ENCODE peak calls at places on chromosome X, in ten cellular contexts. One of them, this sample, is unnamed. For H3K4me1, the result is how much of the 10 kb centered on the place peaks cover.

GRCh38 chrX:108735680-108736508 is 469 bp downstream of the IRS4 start:
- DNase-seq in lower lobe of right lung: no peak
- DNase-seq in cardiac muscle cell: peak
- DNase-seq in right atrium auricular region: no peak
- DNase-seq in upper lobe of left lung: no peak
- DNase-seq in aorta: no peak
- DNase-seq in A549: peak
- DNase-seq in K562: no peak
- DNase-seq in mesendoderm: peak
- DNase-seq in SK-N-SH: peak
- DNase-seq in this sample: no peak

GRCh38 chrX:34381241-34381640 is 249.1 kb upstream of the FAM47A start:
- DNase-seq in upper lobe of left lung: no peak
- DNase-seq in A549: no peak
- DNase-seq in cardiac muscle cell: peak
- DNase-seq in SK-N-SH: no peak
- DNase-seq in lower lobe of right lung: no peak
- DNase-seq in mesendoderm: no peak
- DNase-seq in aorta: no peak
- DNase-seq in K562: no peak
- DNase-seq in right atrium auricular region: no peak
- DNase-seq in this sample: no peak

GRCh38 chrX:110180176-110180927 is 137.5 kb downstream of the AMMECR1 start:
- DNase-seq in aorta: no peak
- DNase-seq in lower lobe of right lung: no peak
- DNase-seq in right atrium auricular region: no peak
- DNase-seq in K562: no peak
- DNase-seq in upper lobe of left lung: no peak
- DNase-seq in cardiac muscle cell: peak
- DNase-seq in mesendoderm: peak
- DNase-seq in SK-N-SH: no peak
- DNase-seq in A549: peak
- DNase-seq in this sample: no peak

GRCh38 chrX:140664939-140665338 is 44.6 kb upstream of the LINC00632 start:
- DNase-seq in aorta: no peak
- DNase-seq in upper lobe of left lung: no peak
- DNase-seq in mesendoderm: peak
- DNase-seq in A549: peak
- DNase-seq in SK-N-SH: peak
- DNase-seq in K562: peak
- DNase-seq in cardiac muscle cell: peak
- DNase-seq in lower lobe of right lung: no peak
- DNase-seq in right atrium auricular region: no peak
- DNase-seq in this sample: no peak

GRCh38 chrX:108312938-108313337 is 125.3 kb downstream of the COL4A6 start:
- DNase-seq in K562: no peak
- DNase-seq in upper lobe of left lung: no peak
- DNase-seq in mesendoderm: peak
- DNase-seq in A549: peak
- DNase-seq in cardiac muscle cell: peak
- DNase-seq in SK-N-SH: no peak
- DNase-seq in lower lobe of right lung: peak
- DNase-seq in right atrium auricular region: no peak
- DNase-seq in aorta: no peak
- DNase-seq in this sample: no peak

GRCh38 chrX:9459349-9459748 is 5.5 kb upstream of the TBL1X start:
- DNase-seq in lower lobe of right lung: no peak
- DNase-seq in upper lobe of left lung: no peak
- DNase-seq in right atrium auricular region: no peak
- DNase-seq in mesendoderm: no peak
- DNase-seq in cardiac muscle cell: no peak
- DNase-seq in SK-N-SH: no peak
- DNase-seq in aorta: no peak
- DNase-seq in A549: no peak
- DNase-seq in K562: no peak
- DNase-seq in this sample: no peak

GRCh38 chrX:16950423-16950822 is 4.0 kb downstream of the REPS2 start:
- DNase-seq in right atrium auricular region: no peak
- DNase-seq in K562: no peak
- DNase-seq in A549: no peak
- DNase-seq in mesendoderm: no peak
- DNase-seq in lower lobe of right lung: no peak
- DNase-seq in SK-N-SH: no peak
- DNase-seq in aorta: no peak
- DNase-seq in cardiac muscle cell: no peak
- DNase-seq in upper lobe of left lung: no peak
- DNase-seq in this sample: no peak

GRCh38 chrX:131802836-131803626 is 220.1 kb upstream of the STK26 start:
- DNase-seq in mesendoderm: peak
- DNase-seq in K562: peak
- DNase-seq in lower lobe of right lung: no peak
- DNase-seq in upper lobe of left lung: no peak
- DNase-seq in aorta: peak
- DNase-seq in cardiac muscle cell: no peak
- DNase-seq in A549: peak
- DNase-seq in SK-N-SH: peak
- DNase-seq in right atrium auricular region: no peak
- DNase-seq in this sample: peak

GRCh38 chrX:13790206-13791131 is 26.4 kb downstream of the GPM6B start:
- DNase-seq in SK-N-SH: no peak
- DNase-seq in A549: no peak
- DNase-seq in cardiac muscle cell: no peak
- DNase-seq in lower lobe of right lung: no peak
- DNase-seq in aorta: no peak
- DNase-seq in K562: no peak
- DNase-seq in mesendoderm: no peak
- DNase-seq in upper lobe of left lung: no peak
- DNase-seq in right atrium auricular region: no peak
- DNase-seq in this sample: no peak

GRCh38 chrX:22399793-22400192 is 127.1 kb downstream of the CBLL2 start:
- DNase-seq in aorta: no peak
- DNase-seq in K562: no peak
- DNase-seq in SK-N-SH: no peak
- DNase-seq in upper lobe of left lung: no peak
- DNase-seq in right atrium auricular region: no peak
- DNase-seq in mesendoderm: no peak
- DNase-seq in lower lobe of right lung: no peak
- DNase-seq in cardiac muscle cell: no peak
- DNase-seq in A549: peak
- DNase-seq in this sample: no peak

GRCh38 chrX:47321386-47321785 is 49.0 kb upstream of the ZNF157 start:
- DNase-seq in K562: peak
- DNase-seq in upper lobe of left lung: no peak
- DNase-seq in aorta: peak
- DNase-seq in SK-N-SH: no peak
- DNase-seq in lower lobe of right lung: peak
- DNase-seq in mesendoderm: peak
- DNase-seq in cardiac muscle cell: peak
- DNase-seq in right atrium auricular region: peak
- DNase-seq in A549: peak
- DNase-seq in this sample: no peak

GRCh38 chrX:136162827-136163427 is 15.6 kb downstream of the FHL1 start:
- DNase-seq in upper lobe of left lung: no peak
- DNase-seq in lower lobe of right lung: peak
- DNase-seq in aorta: peak
- DNase-seq in K562: peak
- DNase-seq in right atrium auricular region: peak
- DNase-seq in SK-N-SH: peak
- DNase-seq in A549: peak
- DNase-seq in cardiac muscle cell: peak
- DNase-seq in mesendoderm: peak
- DNase-seq in this sample: no peak

GRCh38 chrX:3094261-3094660 is 53.0 kb downstream of the ARSF start:
- DNase-seq in cardiac muscle cell: peak
- DNase-seq in right atrium auricular region: no peak
- DNase-seq in SK-N-SH: no peak
- DNase-seq in mesendoderm: peak
- DNase-seq in lower lobe of right lung: no peak
- DNase-seq in K562: no peak
- DNase-seq in aorta: no peak
- DNase-seq in upper lobe of left lung: no peak
- DNase-seq in A549: peak
- DNase-seq in this sample: no peak

GRCh38 chrX:43560247-43560946 is 95.7 kb upstream of the MAOA start:
- DNase-seq in lower lobe of right lung: no peak
- DNase-seq in right atrium auricular region: no peak
- DNase-seq in cardiac muscle cell: no peak
- DNase-seq in aorta: no peak
- DNase-seq in K562: no peak
- DNase-seq in SK-N-SH: no peak
- DNase-seq in mesendoderm: no peak
- DNase-seq in A549: no peak
- DNase-seq in upper lobe of left lung: no peak
- DNase-seq in this sample: no peak

GRCh38 chrX:13816899-13817298 is at the start of gene GPM6B:
- DNase-seq in mesendoderm: peak
- DNase-seq in A549: no peak
- DNase-seq in SK-N-SH: no peak
- DNase-seq in aorta: no peak
- DNase-seq in cardiac muscle cell: no peak
- DNase-seq in lower lobe of right lung: no peak
- DNase-seq in K562: no peak
- DNase-seq in right atrium auricular region: no peak
- DNase-seq in upper lobe of left lung: no peak
- DNase-seq in this sample: no peak

GRCh38 chrX:10356979-10357378 is 200.2 kb downstream of the CLCN4 start:
- DNase-seq in cardiac muscle cell: peak
- DNase-seq in right atrium auricular region: no peak
- DNase-seq in aorta: no peak
- DNase-seq in A549: no peak
- DNase-seq in SK-N-SH: no peak
- DNase-seq in K562: no peak
- DNase-seq in upper lobe of left lung: no peak
- DNase-seq in mesendoderm: no peak
- DNase-seq in lower lobe of right lung: no peak
- DNase-seq in this sample: no peak

GRCh38 chrX:17608898-17609297 is 128.4 kb upstream of the SCML1 start:
- DNase-seq in aorta: no peak
- DNase-seq in K562: no peak
- DNase-seq in cardiac muscle cell: peak
- DNase-seq in right atrium auricular region: no peak
- DNase-seq in A549: no peak
- DNase-seq in SK-N-SH: no peak
- DNase-seq in lower lobe of right lung: no peak
- DNase-seq in upper lobe of left lung: no peak
- DNase-seq in mesendoderm: no peak
- DNase-seq in this sample: no peak

GRCh38 chrX:111568356-111568755 is 56.9 kb downstream of the SERTM2 start:
- DNase-seq in right atrium auricular region: no peak
- DNase-seq in A549: peak
- DNase-seq in lower lobe of right lung: no peak
- DNase-seq in upper lobe of left lung: no peak
- DNase-seq in mesendoderm: peak
- DNase-seq in aorta: no peak
- DNase-seq in SK-N-SH: peak
- DNase-seq in K562: peak
- DNase-seq in cardiac muscle cell: peak
- DNase-seq in this sample: no peak

GRCh38 chrX:135707880-135708279 is 5.6 kb upstream of the CT45A1 start:
- DNase-seq in SK-N-SH: peak
- DNase-seq in mesendoderm: peak
- DNase-seq in right atrium auricular region: no peak
- DNase-seq in cardiac muscle cell: peak
- DNase-seq in A549: peak
- DNase-seq in aorta: peak
- DNase-seq in upper lobe of left lung: no peak
- DNase-seq in lower lobe of right lung: no peak
- DNase-seq in K562: peak
- DNase-seq in this sample: peak

GRCh38 chrX:74534569-74535038 is 79.8 kb downstream of the RLIM start:
- DNase-seq in upper lobe of left lung: no peak
- DNase-seq in SK-N-SH: no peak
- DNase-seq in K562: no peak
- DNase-seq in lower lobe of right lung: no peak
- DNase-seq in right atrium auricular region: no peak
- DNase-seq in mesendoderm: peak
- DNase-seq in cardiac muscle cell: peak
- DNase-seq in A549: no peak
- DNase-seq in aorta: no peak
- DNase-seq in this sample: no peak
- H3K27ac ChIP-seq in upper lobe of left lung: peak
- H3K27ac ChIP-seq in SK-N-SH: no peak
- H3K27ac ChIP-seq in K562: no peak
- H3K27ac ChIP-seq in lower lobe of right lung: peak
- H3K27ac ChIP-seq in right atrium auricular region: peak
- H3K27ac ChIP-seq in mesendoderm: no peak
- H3K27ac ChIP-seq in cardiac muscle cell: no peak
- H3K27ac ChIP-seq in A549: no peak
- H3K27ac ChIP-seq in aorta: no peak
- H3K27ac ChIP-seq in this sample: no peak

GRCh38 chrX:1465261-1466231 is 12.8 kb upstream of the ASMTL start:
- DNase-seq in upper lobe of left lung: peak
- DNase-seq in K562: no peak
- DNase-seq in SK-N-SH: no peak
- DNase-seq in aorta: no peak
- DNase-seq in right atrium auricular region: peak
- DNase-seq in cardiac muscle cell: no peak
- DNase-seq in mesendoderm: no peak
- DNase-seq in lower lobe of right lung: no peak
- DNase-seq in A549: no peak
- DNase-seq in this sample: no peak
- H3K4me1 ChIP-seq in upper lobe of left lung: under half
- H3K4me1 ChIP-seq in K562: under half
- H3K4me1 ChIP-seq in SK-N-SH: under half
- H3K4me1 ChIP-seq in aorta: under half
- H3K4me1 ChIP-seq in right atrium auricular region: under half
- H3K4me1 ChIP-seq in cardiac muscle cell: under half
- H3K4me1 ChIP-seq in mesendoderm: under half
- H3K4me1 ChIP-seq in lower lobe of right lung: under half
- H3K4me1 ChIP-seq in A549: under half
- H3K4me1 ChIP-seq in this sample: under half

GRCh38 chrX:100410901-100411801 is 1.1 kb upstream of the PCDH19 start:
- DNase-seq in cardiac muscle cell: no peak
- DNase-seq in SK-N-SH: peak
- DNase-seq in mesendoderm: no peak
- DNase-seq in aorta: no peak
- DNase-seq in right atrium auricular region: no peak
- DNase-seq in A549: no peak
- DNase-seq in lower lobe of right lung: no peak
- DNase-seq in K562: no peak
- DNase-seq in upper lobe of left lung: peak
- DNase-seq in this sample: no peak
- H3K4me3 ChIP-seq in cardiac muscle cell: peak
- H3K4me3 ChIP-seq in SK-N-SH: no peak
- H3K4me3 ChIP-seq in mesendoderm: no peak
- H3K4me3 ChIP-seq in aorta: no peak
- H3K4me3 ChIP-seq in right atrium auricular region: peak
- H3K4me3 ChIP-seq in A549: peak
- H3K4me3 ChIP-seq in lower lobe of right lung: peak
- H3K4me3 ChIP-seq in K562: no peak
- H3K4me3 ChIP-seq in upper lobe of left lung: no peak
- H3K4me3 ChIP-seq in this sample: peak

DNA sequence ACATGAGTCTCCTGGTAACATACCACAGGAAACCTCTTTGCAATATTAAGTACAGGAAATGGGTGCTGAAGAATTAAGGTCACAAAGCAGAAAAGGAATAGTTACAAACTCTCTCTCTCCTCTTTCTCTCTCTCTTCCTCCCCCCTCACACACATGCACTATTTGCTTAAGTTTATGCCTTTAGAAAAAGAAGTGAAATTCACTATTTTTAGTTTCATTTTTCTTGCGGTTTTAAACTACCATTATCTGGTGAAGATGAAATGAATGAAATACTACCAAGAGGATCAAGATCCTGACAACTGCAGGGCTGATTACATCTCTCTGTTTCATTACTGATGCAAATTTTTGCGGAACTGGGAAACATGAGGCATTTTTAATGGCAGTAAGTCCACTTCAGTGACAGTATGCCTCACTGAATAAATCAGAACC is 64.3 kb upstream of the FTHL17 start:
- DNase-seq in right atrium auricular region: no peak
- DNase-seq in aorta: no peak
- DNase-seq in SK-N-SH: no peak
- DNase-seq in lower lobe of right lung: no peak
- DNase-seq in mesendoderm: no peak
- DNase-seq in upper lobe of left lung: no peak
- DNase-seq in K562: no peak
- DNase-seq in cardiac muscle cell: no peak
- DNase-seq in A549: no peak
- DNase-seq in this sample: no peak
- H3K27ac ChIP-seq in right atrium auricular region: no peak
- H3K27ac ChIP-seq in aorta: no peak
- H3K27ac ChIP-seq in SK-N-SH: no peak
- H3K27ac ChIP-seq in lower lobe of right lung: no peak
- H3K27ac ChIP-seq in mesendoderm: no peak
- H3K27ac ChIP-seq in upper lobe of left lung: no peak
- H3K27ac ChIP-seq in K562: no peak
- H3K27ac ChIP-seq in cardiac muscle cell: no peak
- H3K27ac ChIP-seq in A549: no peak
- H3K27ac ChIP-seq in this sample: no peak